ENCODE peak calls at places on chromosome 9, in ten cellular contexts. One of them, this sample, is unnamed.

GRCh38 chr9:98254236-98255063 is 999 bp downstream of the TBC1D2 start:
- DNase-seq in transverse colon: no peak
- DNase-seq in MG63: no peak
- DNase-seq in gastrocnemius medialis: no peak
- DNase-seq in CD4-positive, alpha-beta memory T cell: no peak
- DNase-seq in AG04450: no peak
- DNase-seq in heart right ventricle: no peak
- DNase-seq in neuronal stem cell: no peak
- DNase-seq in sigmoid colon: no peak
- DNase-seq in T-helper 17 cell: no peak
- DNase-seq in this sample: no peak

GRCh38 chr9:96417610-96418073 is 528 bp downstream of the ZNF367 start:
- DNase-seq in transverse colon: peak; percentile 24
- DNase-seq in MG63: peak; percentile 12
- DNase-seq in gastrocnemius medialis: peak; percentile 16
- DNase-seq in CD4-positive, alpha-beta memory T cell: no peak
- DNase-seq in AG04450: no peak
- DNase-seq in heart right ventricle: peak; percentile 33
- DNase-seq in neuronal stem cell: peak; percentile 18
- DNase-seq in sigmoid colon: peak; percentile 71
- DNase-seq in T-helper 17 cell: peak; percentile 27
- DNase-seq in this sample: peak; percentile 33

GRCh38 chr9:96020822-96021615 is 145.5 kb downstream of the ERCC6L2 start:
- DNase-seq in transverse colon: peak; percentile 33
- DNase-seq in MG63: peak; percentile 24
- DNase-seq in gastrocnemius medialis: no peak
- DNase-seq in CD4-positive, alpha-beta memory T cell: no peak
- DNase-seq in AG04450: no peak
- DNase-seq in heart right ventricle: peak; percentile 46
- DNase-seq in neuronal stem cell: peak; percentile 26
- DNase-seq in sigmoid colon: no peak
- DNase-seq in T-helper 17 cell: peak; percentile 32
- DNase-seq in this sample: peak; percentile 36

GRCh38 chr9:85527331-85528015 is 214.3 kb downstream of the AGTPBP1 start:
- DNase-seq in transverse colon: no peak
- DNase-seq in MG63: no peak
- DNase-seq in gastrocnemius medialis: no peak
- DNase-seq in CD4-positive, alpha-beta memory T cell: no peak
- DNase-seq in AG04450: no peak
- DNase-seq in heart right ventricle: no peak
- DNase-seq in neuronal stem cell: no peak
- DNase-seq in sigmoid colon: no peak
- DNase-seq in T-helper 17 cell: no peak
- DNase-seq in this sample: no peak

GRCh38 chr9:87640385-87640795 is 85.5 kb upstream of the CTSL start:
- DNase-seq in transverse colon: no peak
- DNase-seq in MG63: peak; percentile 28
- DNase-seq in gastrocnemius medialis: no peak
- DNase-seq in CD4-positive, alpha-beta memory T cell: no peak
- DNase-seq in AG04450: no peak
- DNase-seq in heart right ventricle: no peak
- DNase-seq in neuronal stem cell: no peak
- DNase-seq in sigmoid colon: no peak
- DNase-seq in T-helper 17 cell: no peak
- DNase-seq in this sample: peak; percentile 70

GRCh38 chr9:78064075-78064474 is 32.5 kb upstream of the GNAQ start:
- DNase-seq in transverse colon: no peak
- DNase-seq in MG63: peak; percentile 5
- DNase-seq in gastrocnemius medialis: no peak
- DNase-seq in CD4-positive, alpha-beta memory T cell: no peak
- DNase-seq in AG04450: no peak
- DNase-seq in heart right ventricle: no peak
- DNase-seq in neuronal stem cell: no peak
- DNase-seq in sigmoid colon: no peak
- DNase-seq in T-helper 17 cell: no peak
- DNase-seq in this sample: no peak

GRCh38 chr9:7549261-7549660 is 250.3 kb downstream of the DMAC1 start:
- DNase-seq in transverse colon: no peak
- DNase-seq in MG63: peak; percentile 0
- DNase-seq in gastrocnemius medialis: no peak
- DNase-seq in CD4-positive, alpha-beta memory T cell: no peak
- DNase-seq in AG04450: no peak
- DNase-seq in heart right ventricle: peak; percentile 21
- DNase-seq in neuronal stem cell: no peak
- DNase-seq in sigmoid colon: no peak
- DNase-seq in T-helper 17 cell: no peak
- DNase-seq in this sample: peak; percentile 89

GRCh38 chr9:89978185-89978584 is 373.4 kb downstream of the GADD45G start:
- DNase-seq in transverse colon: no peak
- DNase-seq in MG63: peak; percentile 16
- DNase-seq in gastrocnemius medialis: no peak
- DNase-seq in CD4-positive, alpha-beta memory T cell: no peak
- DNase-seq in AG04450: no peak
- DNase-seq in heart right ventricle: no peak
- DNase-seq in neuronal stem cell: no peak
- DNase-seq in sigmoid colon: no peak
- DNase-seq in T-helper 17 cell: no peak
- DNase-seq in this sample: peak; percentile 45

GRCh38 chr9:126611592-126612328 is 2.0 kb upstream of the LMX1B start:
- DNase-seq in transverse colon: peak; percentile 70
- DNase-seq in MG63: peak; percentile 81
- DNase-seq in gastrocnemius medialis: peak; percentile 27
- DNase-seq in CD4-positive, alpha-beta memory T cell: peak; percentile 48
- DNase-seq in AG04450: no peak
- DNase-seq in heart right ventricle: peak; percentile 82
- DNase-seq in neuronal stem cell: no peak
- DNase-seq in sigmoid colon: peak; percentile 75
- DNase-seq in T-helper 17 cell: peak; percentile 70
- DNase-seq in this sample: peak; percentile 91

GRCh38 chr9:118595719-118596305 is 773.4 kb downstream of the BRINP1 start:
- DNase-seq in transverse colon: peak; percentile 7
- DNase-seq in MG63: peak; percentile 9
- DNase-seq in gastrocnemius medialis: no peak
- DNase-seq in CD4-positive, alpha-beta memory T cell: no peak
- DNase-seq in AG04450: no peak
- DNase-seq in heart right ventricle: no peak
- DNase-seq in neuronal stem cell: peak; percentile 38
- DNase-seq in sigmoid colon: peak; percentile 66
- DNase-seq in T-helper 17 cell: no peak
- DNase-seq in this sample: peak; percentile 91

GRCh38 chr9:4359016-4359415 is 59.1 kb upstream of the GLIS3 start:
- DNase-seq in transverse colon: no peak
- DNase-seq in MG63: no peak
- DNase-seq in gastrocnemius medialis: no peak
- DNase-seq in CD4-positive, alpha-beta memory T cell: no peak
- DNase-seq in AG04450: no peak
- DNase-seq in heart right ventricle: no peak
- DNase-seq in neuronal stem cell: no peak
- DNase-seq in sigmoid colon: no peak
- DNase-seq in T-helper 17 cell: no peak
- DNase-seq in this sample: no peak

GRCh38 chr9:19085295-19085694 is 17.4 kb downstream of the HAUS6 start:
- DNase-seq in transverse colon: no peak
- DNase-seq in MG63: no peak
- DNase-seq in gastrocnemius medialis: no peak
- DNase-seq in CD4-positive, alpha-beta memory T cell: no peak
- DNase-seq in AG04450: no peak
- DNase-seq in heart right ventricle: no peak
- DNase-seq in neuronal stem cell: no peak
- DNase-seq in sigmoid colon: no peak
- DNase-seq in T-helper 17 cell: no peak
- DNase-seq in this sample: peak; percentile 5

GRCh38 chr9:6782378-6782777 is 24.6 kb downstream of the KDM4C start:
- DNase-seq in transverse colon: no peak
- DNase-seq in MG63: no peak
- DNase-seq in gastrocnemius medialis: no peak
- DNase-seq in CD4-positive, alpha-beta memory T cell: no peak
- DNase-seq in AG04450: no peak
- DNase-seq in heart right ventricle: no peak
- DNase-seq in neuronal stem cell: no peak
- DNase-seq in sigmoid colon: peak; percentile 1
- DNase-seq in T-helper 17 cell: no peak
- DNase-seq in this sample: no peak

GRCh38 chr9:27967236-27967635 is 394.0 kb upstream of the C9orf72 start:
- DNase-seq in transverse colon: no peak
- DNase-seq in MG63: no peak
- DNase-seq in gastrocnemius medialis: no peak
- DNase-seq in CD4-positive, alpha-beta memory T cell: no peak
- DNase-seq in AG04450: no peak
- DNase-seq in heart right ventricle: no peak
- DNase-seq in neuronal stem cell: no peak
- DNase-seq in sigmoid colon: no peak
- DNase-seq in T-helper 17 cell: no peak
- DNase-seq in this sample: no peak

GRCh38 chr9:70083429-70083828 is 39.8 kb downstream of the MAMDC2 start:
- DNase-seq in transverse colon: no peak
- DNase-seq in MG63: no peak
- DNase-seq in gastrocnemius medialis: no peak
- DNase-seq in CD4-positive, alpha-beta memory T cell: no peak
- DNase-seq in AG04450: no peak
- DNase-seq in heart right ventricle: no peak
- DNase-seq in neuronal stem cell: peak; percentile 17
- DNase-seq in sigmoid colon: no peak
- DNase-seq in T-helper 17 cell: no peak
- DNase-seq in this sample: no peak

GRCh38 chr9:70080481-70081119 is 37.0 kb downstream of the MAMDC2 start:
- DNase-seq in transverse colon: no peak
- DNase-seq in MG63: peak; percentile 31
- DNase-seq in gastrocnemius medialis: peak; percentile 23
- DNase-seq in CD4-positive, alpha-beta memory T cell: no peak
- DNase-seq in AG04450: peak; percentile 27
- DNase-seq in heart right ventricle: peak; percentile 23
- DNase-seq in neuronal stem cell: no peak
- DNase-seq in sigmoid colon: peak; percentile 78
- DNase-seq in T-helper 17 cell: no peak
- DNase-seq in this sample: peak; percentile 40

GRCh38 chr9:70081120-70081495 is 37.5 kb downstream of the MAMDC2 start:
- DNase-seq in transverse colon: no peak
- DNase-seq in MG63: peak; percentile 36
- DNase-seq in gastrocnemius medialis: no peak
- DNase-seq in CD4-positive, alpha-beta memory T cell: no peak
- DNase-seq in AG04450: no peak
- DNase-seq in heart right ventricle: no peak
- DNase-seq in neuronal stem cell: no peak
- DNase-seq in sigmoid colon: peak; percentile 76
- DNase-seq in T-helper 17 cell: no peak
- DNase-seq in this sample: no peak

GRCh38 chr9:70079364-70080103 is 35.9 kb downstream of the MAMDC2 start:
- DNase-seq in transverse colon: no peak
- DNase-seq in MG63: no peak
- DNase-seq in gastrocnemius medialis: no peak
- DNase-seq in CD4-positive, alpha-beta memory T cell: no peak
- DNase-seq in AG04450: no peak
- DNase-seq in heart right ventricle: no peak
- DNase-seq in neuronal stem cell: no peak
- DNase-seq in sigmoid colon: no peak
- DNase-seq in T-helper 17 cell: no peak
- DNase-seq in this sample: no peak

DNA sequence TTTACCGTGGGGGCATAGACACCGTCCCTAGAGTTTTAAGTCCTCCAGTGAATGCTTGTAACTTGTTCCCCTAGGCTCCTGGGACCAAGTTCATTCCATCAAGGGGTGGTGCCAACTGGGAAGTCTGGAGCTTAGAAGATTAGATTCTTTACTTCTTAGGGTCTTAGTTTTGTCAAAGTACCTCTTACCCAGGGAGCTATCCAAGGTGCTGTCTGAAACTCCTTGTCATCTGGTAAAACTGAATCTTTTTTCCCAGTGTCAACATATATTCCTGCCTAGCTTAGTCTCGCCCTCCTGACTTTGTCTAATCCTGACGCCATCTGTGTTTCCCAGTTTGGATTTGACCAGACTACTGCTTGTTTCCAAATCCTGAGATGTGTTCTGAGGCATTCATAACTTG is 41.6 kb downstream of the MAMDC2 start:
- DNase-seq in transverse colon: no peak
- DNase-seq in MG63: no peak
- DNase-seq in gastrocnemius medialis: no peak
- DNase-seq in CD4-positive, alpha-beta memory T cell: no peak
- DNase-seq in AG04450: no peak
- DNase-seq in heart right ventricle: no peak
- DNase-seq in neuronal stem cell: peak; percentile 33
- DNase-seq in sigmoid colon: no peak
- DNase-seq in T-helper 17 cell: no peak
- DNase-seq in this sample: peak; percentile 65
- H3K9me3 ChIP-seq in transverse colon: no peaks in the 10 kb centered on the region
- H3K9me3 ChIP-seq in MG63: no peaks in the 10 kb centered on the region
- H3K9me3 ChIP-seq in gastrocnemius medialis: no peaks in the 10 kb centered on the region
- H3K9me3 ChIP-seq in CD4-positive, alpha-beta memory T cell: no peaks in the 10 kb centered on the region
- H3K9me3 ChIP-seq in AG04450: no peaks in the 10 kb centered on the region
- H3K9me3 ChIP-seq in heart right ventricle: no peaks in the 10 kb centered on the region
- H3K9me3 ChIP-seq in neuronal stem cell: no peaks in the 10 kb centered on the region
- H3K9me3 ChIP-seq in sigmoid colon: no peaks in the 10 kb centered on the region
- H3K9me3 ChIP-seq in T-helper 17 cell: no peaks in the 10 kb centered on the region
- H3K9me3 ChIP-seq in this sample: no peaks in the 10 kb centered on the region

GRCh38 chr9:40928803-40929487 is 199.5 kb downstream of the FOXD4L6 start:
- DNase-seq in transverse colon: no peak
- DNase-seq in MG63: no peak
- DNase-seq in gastrocnemius medialis: no peak
- DNase-seq in CD4-positive, alpha-beta memory T cell: no peak
- DNase-seq in AG04450: no peak
- DNase-seq in heart right ventricle: no peak
- DNase-seq in neuronal stem cell: no peak
- DNase-seq in sigmoid colon: no peak
- DNase-seq in T-helper 17 cell: no peak
- DNase-seq in this sample: no peak
- H3K9me3 ChIP-seq in transverse colon: peaks cover 41% of the 10 kb centered on the region
- H3K9me3 ChIP-seq in MG63: no peaks in the 10 kb centered on the region
- H3K9me3 ChIP-seq in gastrocnemius medialis: peaks cover 54% of the 10 kb centered on the region
- H3K9me3 ChIP-seq in CD4-positive, alpha-beta memory T cell: peaks cover 7% of the 10 kb centered on the region
- H3K9me3 ChIP-seq in AG04450: peaks cover 38% of the 10 kb centered on the region
- H3K9me3 ChIP-seq in heart right ventricle: peaks cover 27% of the 10 kb centered on the region
- H3K9me3 ChIP-seq in neuronal stem cell: peaks cover 41% of the 10 kb centered on the region
- H3K9me3 ChIP-seq in sigmoid colon: peaks cover 62% of the 10 kb centered on the region
- H3K9me3 ChIP-seq in T-helper 17 cell: peaks cover 53% of the 10 kb centered on the region
- H3K9me3 ChIP-seq in this sample: peaks cover 10% of the 10 kb centered on the region

GRCh38 chr9:135224921-135225541 is 137.6 kb downstream of the OLFM1 start:
- DNase-seq in transverse colon: no peak
- DNase-seq in MG63: no peak
- DNase-seq in gastrocnemius medialis: no peak
- DNase-seq in CD4-positive, alpha-beta memory T cell: no peak
- DNase-seq in AG04450: no peak
- DNase-seq in heart right ventricle: no peak
- DNase-seq in neuronal stem cell: peak; percentile 30
- DNase-seq in sigmoid colon: peak; percentile 44
- DNase-seq in T-helper 17 cell: no peak
- DNase-seq in this sample: no peak
- H3K9me3 ChIP-seq in transverse colon: no peaks in the 10 kb centered on the region
- H3K9me3 ChIP-seq in MG63: no peaks in the 10 kb centered on the region
- H3K9me3 ChIP-seq in gastrocnemius medialis: no peaks in the 10 kb centered on the region
- H3K9me3 ChIP-seq in CD4-positive, alpha-beta memory T cell: no peaks in the 10 kb centered on the region
- H3K9me3 ChIP-seq in AG04450: peaks cover 100% of the 10 kb centered on the region
- H3K9me3 ChIP-seq in heart right ventricle: no peaks in the 10 kb centered on the region
- H3K9me3 ChIP-seq in neuronal stem cell: peaks cover 10% of the 10 kb centered on the region
- H3K9me3 ChIP-seq in sigmoid colon: no peaks in the 10 kb centered on the region
- H3K9me3 ChIP-seq in T-helper 17 cell: no peaks in the 10 kb centered on the region
- H3K9me3 ChIP-seq in this sample: peaks cover 6% of the 10 kb centered on the region

DNA sequence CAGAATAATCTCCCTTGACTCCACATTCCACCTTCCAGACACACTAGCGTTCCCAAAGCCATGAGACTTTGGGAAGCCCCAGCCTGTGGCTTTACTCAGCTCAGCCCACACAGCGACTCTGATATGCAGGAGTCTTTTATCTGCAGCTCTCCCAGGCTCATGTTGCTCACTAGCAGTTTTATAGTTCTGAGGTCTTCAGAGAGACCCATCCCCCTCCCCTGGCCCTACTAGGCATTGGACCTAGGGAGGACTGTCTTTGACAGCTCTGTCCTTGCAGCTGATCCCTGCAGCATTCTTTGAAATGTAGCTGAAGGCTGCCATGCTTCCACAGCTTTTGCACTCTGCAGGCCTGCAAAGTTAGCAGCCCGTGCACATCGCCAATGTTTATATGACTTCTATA is 19.9 kb upstream of the CYLC2 start:
- DNase-seq in transverse colon: no peak
- DNase-seq in MG63: no peak
- DNase-seq in gastrocnemius medialis: no peak
- DNase-seq in CD4-positive, alpha-beta memory T cell: no peak
- DNase-seq in AG04450: no peak
- DNase-seq in heart right ventricle: no peak
- DNase-seq in neuronal stem cell: no peak
- DNase-seq in sigmoid colon: no peak
- DNase-seq in T-helper 17 cell: no peak
- DNase-seq in this sample: no peak
- H3K9me3 ChIP-seq in transverse colon: no peaks in the 10 kb centered on the region
- H3K9me3 ChIP-seq in MG63: no peaks in the 10 kb centered on the region
- H3K9me3 ChIP-seq in gastrocnemius medialis: no peaks in the 10 kb centered on the region
- H3K9me3 ChIP-seq in CD4-positive, alpha-beta memory T cell: no peaks in the 10 kb centered on the region
- H3K9me3 ChIP-seq in AG04450: peaks cover 19% of the 10 kb centered on the region
- H3K9me3 ChIP-seq in heart right ventricle: peaks cover 2% of the 10 kb centered on the region
- H3K9me3 ChIP-seq in neuronal stem cell: no peaks in the 10 kb centered on the region
- H3K9me3 ChIP-seq in sigmoid colon: no peaks in the 10 kb centered on the region
- H3K9me3 ChIP-seq in T-helper 17 cell: peaks cover 2% of the 10 kb centered on the region
- H3K9me3 ChIP-seq in this sample: no peaks in the 10 kb centered on the region

This sample was measured in SJCRH30.